ENCODE peak calls at places on chromosomes 3 and 15, in five cellular contexts. C is GM12892; U is GM03348; I is CD4-positive, alpha-beta memory T cell; F is ELR. V is an unnamed sample.

GRCh38 chr3:76724706-76725105 is 315.2 kb upstream of the ROBO2 start:
- DNase-seq in C (no peak), U (no peak), I (no peak), F (no peak), V (no peak)

GRCh38 chr3:45774581-45775505 is 21.5 kb downstream of the SLC6A20 start:
- DNase-seq in C (no peak), U (no peak), I (no peak), F (no peak), V (no peak)

GRCh38 chr3:45414823-45415222 is 26.4 kb downstream of the LARS2 start:
- DNase-seq in C (no peak), U (no peak), I (no peak), F (no peak), V (peak; percentile 26)

GRCh38 chr15:93029613-93030429 is 59.2 kb downstream of the RGMA start:
- DNase-seq in C (no peak), U (peak; percentile 51), I (no peak), F (peak; percentile 32), V (no peak)

GRCh38 chr3:149245738-149246451 is 24.3 kb upstream of the CP start:
- DNase-seq in C (no peak), U (peak; percentile 66), I (no peak), F (peak; percentile 91), V (no peak)

GRCh38 chr3:195009607-195010006 is 261.4 kb downstream of the XXYLT1 start:
- DNase-seq in C (no peak), U (no peak), I (no peak), F (no peak), V (no peak)

GRCh38 chr3:134694445-134694844 is 43.6 kb upstream of the KY start:
- DNase-seq in C (no peak), U (no peak), I (no peak), F (no peak), V (no peak)

GRCh38 chr15:63181658-63182057 is 7.7 kb upstream of the RAB8B start:
- DNase-seq in C (no peak), U (no peak), I (no peak), F (peak; percentile 26), V (no peak)

GRCh38 chr3:100640633-100641032 is 31.2 kb downstream of the ADGRG7 start:
- DNase-seq in C (no peak), U (no peak), I (no peak), F (no peak), V (no peak)

GRCh38 chr3:2517479-2518188 is 419.0 kb downstream of the CNTN4 start:
- DNase-seq in C (no peak), U (no peak), I (no peak), F (no peak), V (no peak)

GRCh38 chr15:41881550-41881924 is 12.3 kb downstream of the SPTBN5 start:
- DNase-seq in C (no peak), U (peak; percentile 43), I (no peak), F (no peak), V (no peak)